ENCODE peak calls at places on chromosomes 12 and 14, in seven cellular contexts. L, A, F, U, E, T and W are unnamed samples. For H3K36me3 and H3K4me1, the result is how much of the 10 kb centered on the place peaks cover.

GRCh38 chr14:39739796-39740195 is 307.6 kb upstream of the FBXO33 start:
- DNase-seq in L (peak), A (no peak), F (no peak), U (peak), E (no peak), T (no peak), W (peak)

GRCh38 chr12:109277899-109278762 is 31.0 kb downstream of the FOXN4 start:
- DNase-seq in L (no peak), A (no peak), F (no peak), U (no peak), E (no peak), T (peak), W (no peak)

GRCh38 chr12:24778486-24779304 is 170.2 kb downstream of the BCAT1 start:
- DNase-seq in L (no peak), A (no peak), F (no peak), U (no peak), E (no peak), T (peak), W (no peak)

GRCh38 chr14:23171251-23171975 is 12.0 kb downstream of the SLC7A8 start:
- DNase-seq in L (no peak), A (no peak), F (no peak), U (no peak), E (no peak), T (peak), W (no peak)

GRCh38 chr14:78863143-78863542 is 693.0 kb downstream of the NRXN3 start:
- DNase-seq in L (no peak), A (no peak), F (no peak), U (no peak), E (no peak), T (peak), W (no peak)

GRCh38 chr14:92644166-92644565 is 104.3 kb downstream of the LGMN start:
- DNase-seq in L (no peak), A (no peak), F (no peak), U (no peak), E (no peak), T (no peak), W (no peak)

GRCh38 chr12:67428431-67428830 is 159.3 kb downstream of the CAND1 start:
- DNase-seq in L (no peak), A (no peak), F (no peak), U (no peak), E (no peak), T (no peak), W (no peak)

GRCh38 chr12:51589060-51589459 is 2.0 kb upstream of the SCN8A start:
- DNase-seq in L (no peak), A (no peak), F (no peak), U (no peak), E (no peak), T (no peak), W (no peak)

GRCh38 chr12:110022980-110023633 is 23.9 kb downstream of the ANKRD13A start:
- DNase-seq in L (no peak), A (no peak), F (no peak), U (no peak), E (no peak), T (peak), W (no peak)

GRCh38 chr14:52013984-52014600 is 24.7 kb downstream of the RTRAF start:
- DNase-seq in L (no peak), A (no peak), F (no peak), U (no peak), E (no peak), T (no peak), W (no peak)

GRCh38 chr14:102666635-102667034 is 74.2 kb downstream of the RCOR1 start:
- DNase-seq in L (no peak), A (no peak), F (no peak), U (no peak), E (no peak), T (no peak), W (no peak)

GRCh38 chr12:121288941-121289340 is 7.6 kb downstream of the CAMKK2 start:
- DNase-seq in L (no peak), A (no peak), F (no peak), U (no peak), E (no peak), T (no peak), W (no peak)

GRCh38 chr12:55957106-55957859 is 8.6 kb downstream of the PMEL start:
- DNase-seq in L (no peak), A (no peak), F (no peak), U (peak), E (no peak), T (no peak), W (no peak)
- H3K36me3 ChIP-seq in L (under half), A (under half), F (under half), U (under half), E (under half), T (under half), W (under half)

DNA sequence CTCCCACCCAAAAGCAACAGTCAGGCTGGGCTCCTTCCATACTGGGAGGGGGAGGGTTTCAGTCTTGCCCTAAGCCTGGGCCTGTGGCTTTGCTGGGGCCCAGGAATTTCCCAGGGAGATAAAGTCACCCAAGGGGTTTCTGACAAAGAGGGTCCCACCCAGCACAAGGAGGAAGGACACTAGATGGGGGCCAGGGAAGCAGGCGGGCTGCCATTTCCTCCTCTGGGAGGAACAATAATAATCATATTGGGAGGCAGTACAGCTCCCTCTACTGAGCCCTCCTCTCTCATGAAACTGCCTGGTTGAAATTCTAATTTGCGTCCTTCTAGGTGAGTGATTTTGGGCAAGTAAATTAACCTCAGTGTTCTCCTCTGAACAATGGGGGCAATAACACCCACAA is 7.9 kb downstream of the SLC8B1 start:
- DNase-seq in L (no peak), A (no peak), F (no peak), U (no peak), E (no peak), T (no peak), W (no peak)
- H3K4me3 ChIP-seq in L (no peak), A (no peak), F (no peak), U (no peak), E (no peak), T (no peak), W (no peak)

GRCh38 chr12:12736759-12737676 is 19.9 kb downstream of the CDKN1B start:
- DNase-seq in L (no peak), A (peak), F (no peak), U (no peak), E (peak), T (peak), W (peak)
- H3K4me1 ChIP-seq in L (under half), A (under half), F (under half), U (under half), E (under half), T (under half), W (under half)

GRCh38 chr12:50256761-50257160 is 26.6 kb downstream of the LIMA1 start:
- DNase-seq in L (no peak), A (no peak), F (no peak), U (no peak), E (no peak), T (no peak), W (no peak)

GRCh38 chr12:50257226-50258166 is 25.8 kb downstream of the LIMA1 start:
- DNase-seq in L (no peak), A (no peak), F (no peak), U (no peak), E (no peak), T (peak), W (no peak)

GRCh38 chr12:50252977-50253376 is 30.3 kb downstream of the LIMA1 start:
- DNase-seq in L (no peak), A (no peak), F (no peak), U (no peak), E (no peak), T (no peak), W (no peak)

GRCh38 chr12:50261654-50262053 is 21.7 kb downstream of the LIMA1 start:
- DNase-seq in L (no peak), A (no peak), F (no peak), U (no peak), E (no peak), T (no peak), W (no peak)

DNA sequence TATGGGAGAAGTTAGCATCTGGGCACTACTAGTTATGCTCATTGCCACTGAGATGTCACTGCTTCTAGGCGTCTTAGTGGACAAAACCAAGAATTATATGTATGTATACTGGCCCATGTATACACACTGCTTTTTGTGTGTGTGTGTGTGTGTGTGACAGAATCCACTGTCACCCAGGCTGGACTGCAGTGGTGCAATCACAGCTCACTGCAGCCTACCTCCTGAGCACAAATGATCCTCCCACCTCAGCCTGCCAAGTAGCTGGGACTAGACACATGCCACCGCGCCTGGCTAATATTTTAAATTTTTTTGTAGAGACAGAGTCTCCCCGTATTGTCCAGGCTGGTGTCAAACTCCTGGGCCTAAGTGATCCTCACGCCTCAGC is 25.2 kb downstream of the LIMA1 start:
- DNase-seq in L (peak), A (no peak), F (peak), U (no peak), E (no peak), T (no peak), W (peak)
- H3K36me3 ChIP-seq in L (under half), A (under half), F (under half), U (under half), E (under half), T (under half), W (under half)

DNA sequence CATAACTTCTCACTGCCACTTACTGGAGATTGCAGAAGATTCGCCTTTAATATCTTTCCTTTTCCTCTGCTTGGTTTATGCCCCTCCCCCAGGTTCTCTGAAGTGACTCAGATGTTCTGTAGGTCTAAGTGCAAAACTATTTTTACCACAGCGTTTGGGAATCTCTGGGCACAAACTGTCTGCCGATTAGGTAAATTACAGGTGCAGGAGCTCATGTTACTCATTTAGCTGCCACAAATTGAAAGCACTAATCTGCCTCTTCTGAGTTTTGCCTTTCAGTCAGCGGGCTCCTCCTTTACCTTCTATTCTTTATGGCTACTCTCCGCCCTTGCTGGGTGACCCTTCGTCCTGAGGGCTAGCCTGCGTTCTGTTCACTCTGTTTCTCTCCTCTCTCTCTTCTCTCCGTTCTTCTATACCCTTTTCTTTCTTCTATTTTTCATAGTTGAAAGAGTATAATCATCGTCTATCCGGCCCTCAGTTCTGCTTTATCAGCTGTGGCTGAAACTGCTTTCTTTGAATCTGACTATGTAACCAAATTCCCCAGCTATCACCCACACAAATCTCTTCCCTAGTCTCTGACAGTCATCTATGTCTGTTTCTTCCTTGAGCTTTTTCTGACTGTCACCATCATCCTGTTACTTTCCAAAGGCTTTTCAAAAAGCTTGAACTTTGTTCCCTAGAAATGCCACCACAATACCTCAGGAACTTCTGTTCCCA is 4.4 kb upstream of the MYF6 start:
- DNase-seq in L (no peak), A (no peak), F (no peak), U (no peak), E (no peak), T (peak), W (no peak)
- H3K4me3 ChIP-seq in L (no peak), A (no peak), F (no peak), U (no peak), E (no peak), T (peak), W (no peak)

DNA sequence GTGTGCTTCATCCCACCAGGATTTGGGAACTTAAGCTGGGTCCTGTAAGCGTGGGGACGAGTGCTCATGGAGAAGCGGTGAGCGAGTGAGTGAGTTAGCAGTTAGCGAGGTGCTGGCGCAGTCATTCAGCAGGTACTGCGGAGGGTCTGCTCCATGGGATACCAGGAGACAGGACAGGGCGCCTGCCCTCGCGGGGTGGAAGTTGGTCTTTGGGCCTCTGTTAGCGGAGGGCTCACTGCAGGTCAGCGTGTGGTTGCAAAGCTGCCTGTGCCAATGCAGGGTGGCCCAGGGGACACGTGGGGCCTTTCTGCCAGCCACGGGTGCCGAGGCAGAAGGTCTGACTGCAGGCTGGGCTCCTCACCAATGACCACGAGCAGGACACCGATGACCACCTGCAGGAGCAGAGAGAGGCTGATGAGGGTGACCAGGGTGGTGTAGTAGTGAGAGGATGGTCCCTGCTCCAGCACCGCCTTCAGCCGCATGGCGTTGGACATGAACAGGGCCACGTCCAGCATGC is 97.6 kb downstream of the NINJ2 start:
- DNase-seq in L (no peak), A (no peak), F (no peak), U (no peak), E (no peak), T (no peak), W (no peak)
- H3K4me1 ChIP-seq in L (under half), A (half or more), F (under half), U (under half), E (half or more), T (under half), W (under half)

GRCh38 chr12:56716933-56717880 is 7.9 kb downstream of the NACA start:
- DNase-seq in L (peak), A (no peak), F (peak), U (no peak), E (no peak), T (no peak), W (no peak)

GRCh38 chr12:56714431-56714929 is 10.6 kb downstream of the NACA start:
- DNase-seq in L (no peak), A (no peak), F (no peak), U (no peak), E (no peak), T (no peak), W (no peak)

GRCh38 chr12:56718167-56718566 is 6.9 kb downstream of the NACA start:
- DNase-seq in L (peak), A (no peak), F (no peak), U (no peak), E (no peak), T (no peak), W (no peak)

GRCh38 chr12:56715798-56716197 is 9.3 kb downstream of the NACA start:
- DNase-seq in L (peak), A (no peak), F (peak), U (no peak), E (no peak), T (no peak), W (no peak)

DNA sequence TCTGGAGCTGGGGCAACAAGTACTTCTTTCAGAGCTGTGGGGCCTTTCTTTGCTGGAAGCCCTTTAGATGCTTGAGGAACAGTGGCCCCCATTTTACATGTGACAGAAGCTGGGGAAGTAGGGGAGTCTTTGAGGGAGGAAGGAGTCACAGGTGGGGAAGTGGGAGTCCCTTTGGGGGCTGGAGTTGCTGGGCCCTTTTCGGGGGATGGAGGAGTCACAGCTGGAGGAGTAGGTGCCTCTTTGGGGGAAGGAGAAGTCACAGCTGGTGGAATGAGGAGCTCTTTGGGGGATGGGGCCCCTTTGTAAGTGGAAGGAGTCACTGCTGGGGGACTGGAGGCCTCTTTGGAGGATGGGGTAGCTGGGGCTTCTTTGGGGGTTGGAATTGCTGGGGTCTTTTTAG is 8.6 kb downstream of the NACA start:
- DNase-seq in L (peak), A (no peak), F (peak), U (no peak), E (no peak), T (no peak), W (no peak)
- H3K36me3 ChIP-seq in L (under half), A (half or more), F (half or more), U (under half), E (half or more), T (half or more), W (under half)

GRCh38 chr12:46493352-46494209 is 121.0 kb upstream of the SLC38A2 start:
- DNase-seq in L (no peak), A (no peak), F (no peak), U (no peak), E (no peak), T (no peak), W (no peak)
- H3K4me3 ChIP-seq in L (no peak), A (no peak), F (no peak), U (no peak), E (no peak), T (peak), W (no peak)